ENCODE peak calls at places on chromosomes 12 and 14, in four cellular contexts. U, X, L and V are unnamed samples.

GRCh38 chr12:99521664-99522063 is 125.9 kb upstream of the GARIN6 start:
- DNase-seq in U (no peak), X (no peak), L (no peak), V (no peak)

GRCh38 chr12:4806439-4807115 is 86.4 kb downstream of the GALNT8 start:
- DNase-seq in U (no peak), X (no peak), L (no peak), V (peak)

GRCh38 chr12:99960312-99960711 is 24.4 kb downstream of the ANKS1B start:
- DNase-seq in U (no peak), X (peak), L (no peak), V (no peak)

GRCh38 chr12:20444595-20445170 is 76.3 kb downstream of the PDE3A start:
- DNase-seq in U (no peak), X (no peak), L (no peak), V (no peak)

GRCh38 chr14:57060276-57060956 is 208.3 kb downstream of the EXOC5 start:
- DNase-seq in U (no peak), X (peak), L (no peak), V (peak)

GRCh38 chr14:50794063-50794645 is 36.8 kb downstream of the NIN start:
- DNase-seq in U (no peak), X (no peak), L (no peak), V (no peak)

GRCh38 chr14:57921377-57921776 is 55.5 kb upstream of the SLC35F4 start:
- DNase-seq in U (no peak), X (no peak), L (no peak), V (no peak)

GRCh38 chr14:75831455-75831854 is 150.3 kb downstream of the TGFB3 start:
- DNase-seq in U (no peak), X (peak), L (peak), V (peak)

GRCh38 chr14:100709252-100709955 is 17.3 kb upstream of the DLK1 start:
- DNase-seq in U (no peak), X (peak), L (peak), V (peak)

GRCh38 chr14:70116278-70116677 is 72.5 kb downstream of the SLC8A3 start:
- DNase-seq in U (no peak), X (no peak), L (no peak), V (no peak)

GRCh38 chr12:117118838-117119591 is 19.8 kb upstream of the TESC start:
- DNase-seq in U (no peak), X (no peak), L (no peak), V (no peak)

GRCh38 chr12:20695232-20695631 is at the start of gene SLCO1C1:
- DNase-seq in U (no peak), X (no peak), L (no peak), V (no peak)

GRCh38 chr14:101813171-101813759 is 51.8 kb downstream of the PPP2R5C start:
- DNase-seq in U (no peak), X (no peak), L (no peak), V (no peak)

GRCh38 chr14:92676448-92677086 is 71.9 kb downstream of the LGMN start:
- DNase-seq in U (no peak), X (no peak), L (no peak), V (no peak)

GRCh38 chr12:56709759-56710376 is 15.2 kb downstream of the NACA start:
- DNase-seq in U (no peak), X (no peak), L (no peak), V (no peak)

GRCh38 chr14:68297871-68298468 is 478.4 kb downstream of the RAD51B start:
- DNase-seq in U (no peak), X (peak), L (no peak), V (no peak)

GRCh38 chr12:114692558-114693531 is 8.9 kb upstream of the TBX3 start:
- DNase-seq in U (no peak), X (peak), L (no peak), V (no peak)
- H3K4me3 ChIP-seq in U (peak), X (peak), L (peak), V (peak)

GRCh38 chr12:108594-108993 is 42.0 kb downstream of the IQSEC3 start:
- DNase-seq in U (no peak), X (no peak), L (no peak), V (peak)

GRCh38 chr12:106118-106561 is 39.6 kb downstream of the IQSEC3 start:
- DNase-seq in U (no peak), X (no peak), L (no peak), V (no peak)

GRCh38 chr12:111699-112591 is 45.4 kb downstream of the IQSEC3 start:
- DNase-seq in U (no peak), X (no peak), L (no peak), V (no peak)

GRCh38 chr12:109872-110271 is 43.3 kb downstream of the IQSEC3 start:
- DNase-seq in U (no peak), X (no peak), L (no peak), V (no peak)

GRCh38 chr12:109446-109845 is 42.9 kb downstream of the IQSEC3 start:
- DNase-seq in U (no peak), X (no peak), L (no peak), V (no peak)
- TF ChIP-seq CTCF in U (no peak), X (no peak), L (no peak), V (no peak)

DNA sequence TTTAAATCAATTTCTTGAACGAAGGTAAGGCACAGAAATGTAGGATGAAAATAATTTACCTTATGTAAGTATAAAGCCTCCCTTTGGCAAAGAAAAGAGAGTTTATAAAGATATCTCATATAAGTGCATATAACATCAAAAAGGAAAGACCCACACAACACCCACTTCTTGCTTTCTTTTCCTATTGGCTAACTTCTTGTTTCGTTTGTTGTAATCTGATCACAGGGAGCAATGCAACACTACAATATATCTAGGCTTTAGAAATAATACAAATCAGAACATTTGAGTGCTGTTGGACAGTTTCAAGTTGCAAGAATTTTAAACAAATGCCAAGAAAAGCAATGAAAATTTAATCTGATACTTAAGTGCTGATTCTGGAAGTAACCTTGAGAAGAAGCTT is 1.3 kb downstream of the FGD6 start:
- DNase-seq in U (no peak), X (peak), L (no peak), V (peak)
- H3K4me3 ChIP-seq in U (peak), X (peak), L (peak), V (peak)

DNA sequence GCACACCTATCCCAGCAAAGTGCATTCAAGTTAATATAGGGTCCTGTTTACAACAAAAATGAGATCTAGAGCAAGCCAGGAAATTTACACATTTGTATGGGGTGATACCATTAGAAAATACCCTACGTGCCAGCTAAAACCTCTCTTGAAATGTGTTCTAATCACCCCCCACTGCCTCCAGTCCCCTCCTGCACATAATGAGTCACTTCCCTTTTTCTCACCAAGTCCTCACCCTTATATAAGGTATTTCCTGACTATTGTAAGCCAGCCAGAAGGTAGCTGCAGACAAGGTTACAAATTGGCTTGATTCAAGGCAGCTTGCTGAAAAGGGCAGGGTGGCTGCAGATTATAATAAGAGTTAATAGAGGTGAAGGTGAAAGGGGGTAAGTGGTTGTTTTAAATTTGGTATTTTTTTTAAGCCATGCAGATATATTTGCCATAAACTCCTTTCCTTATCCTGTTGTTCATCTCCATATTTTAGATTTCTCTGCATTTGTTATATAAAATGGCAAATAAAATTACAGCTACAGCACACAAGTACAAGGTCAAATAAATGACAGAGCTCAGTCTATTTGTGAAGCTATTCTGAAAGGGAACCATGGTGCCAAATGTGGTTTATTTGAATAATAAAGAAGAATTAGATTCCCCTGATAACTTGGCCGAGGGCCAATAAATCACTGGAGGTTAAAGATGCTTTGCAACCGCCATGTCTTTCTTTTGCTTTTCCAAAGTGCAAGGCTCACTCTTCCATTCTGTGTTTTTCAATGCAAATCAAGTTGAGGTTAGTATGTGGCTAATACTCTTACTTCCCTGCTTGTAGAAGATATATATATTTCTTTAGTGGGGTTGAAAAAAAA is 385.9 kb downstream of the EGLN3 start:
- DNase-seq in U (no peak), X (peak), L (no peak), V (peak)
- TF ChIP-seq CTCF in U (no peak), X (no peak), L (no peak), V (no peak)

DNA sequence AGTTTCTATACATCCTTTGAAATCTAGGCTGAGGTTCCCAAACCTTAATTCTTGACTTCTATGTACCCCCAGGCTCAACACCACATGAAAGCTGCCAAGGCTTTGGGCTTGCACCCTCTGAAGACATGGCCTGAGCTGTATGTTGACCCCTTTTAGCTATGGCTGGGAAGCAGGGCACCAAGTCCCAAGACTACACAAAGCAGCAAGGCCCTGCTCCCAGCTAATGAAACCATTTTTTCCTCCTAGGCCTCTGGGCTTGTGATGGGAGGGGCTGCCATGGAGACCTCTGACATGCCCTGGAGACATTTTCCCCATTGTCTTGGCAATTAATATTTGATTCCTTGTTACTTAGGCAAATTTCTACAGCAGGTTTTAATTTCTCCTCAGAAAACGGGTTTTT is 207.0 kb downstream of the ADAMTS20 start:
- DNase-seq in U (no peak), X (no peak), L (no peak), V (no peak)
- H3K4me3 ChIP-seq in U (no peak), X (no peak), L (no peak), V (no peak)

DNA sequence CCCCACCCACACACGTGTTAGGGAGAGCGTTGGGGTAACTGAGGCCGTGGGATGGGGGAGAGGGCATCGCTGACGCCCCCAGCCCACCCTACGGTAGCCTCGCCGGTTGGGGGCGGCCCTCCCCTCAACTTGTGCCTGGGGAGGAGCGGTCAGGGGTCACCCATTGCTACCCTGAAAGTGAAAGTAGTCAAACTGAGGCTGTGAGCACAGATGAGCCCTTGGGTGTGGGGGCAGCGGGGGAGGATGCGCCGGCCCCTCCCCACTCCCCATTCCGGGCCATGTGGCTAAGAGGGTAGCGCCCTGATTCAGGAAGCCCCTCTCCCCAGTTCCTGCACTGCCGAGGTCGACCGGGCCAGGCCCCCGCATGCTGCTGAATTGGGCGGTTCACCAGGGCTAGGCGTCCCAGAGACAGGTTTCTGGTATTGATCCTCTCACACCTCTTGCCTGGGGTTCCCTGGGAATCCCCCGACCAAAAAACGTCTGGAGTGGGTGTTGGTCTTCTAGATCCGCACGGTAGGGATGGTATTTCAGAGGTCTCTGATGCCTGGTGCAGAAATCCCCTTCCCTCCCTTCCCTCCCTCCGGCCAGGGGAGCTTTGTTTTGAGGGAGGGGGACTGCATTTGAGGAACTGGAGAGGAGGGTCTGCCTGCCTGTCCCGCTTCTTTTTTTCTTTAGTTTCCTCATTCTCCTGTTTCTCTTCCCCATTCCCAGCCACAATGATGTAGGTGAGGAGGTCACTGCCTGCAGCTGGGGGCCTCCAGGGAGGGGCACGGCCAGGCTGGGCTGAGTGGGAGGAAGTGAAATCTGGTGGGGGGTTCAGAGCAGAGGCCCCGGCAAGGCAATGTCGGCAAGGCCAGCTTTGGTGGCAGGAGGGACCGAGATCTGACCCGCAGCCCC is 999 bp downstream of the SH2B3 start:
- DNase-seq in U (no peak), X (no peak), L (no peak), V (no peak)
- TF ChIP-seq CTCF in U (no peak), X (no peak), L (no peak), V (no peak)

GRCh38 chr12:47900480-47901129 is 4.2 kb downstream of the VDR start:
- DNase-seq in U (no peak), X (peak), L (peak), V (peak)

GRCh38 chr12:47900101-47900479 is 4.7 kb downstream of the VDR start:
- DNase-seq in U (no peak), X (no peak), L (no peak), V (no peak)

GRCh38 chr12:47903151-47903611 is 1.6 kb downstream of the VDR start:
- DNase-seq in U (no peak), X (peak), L (no peak), V (peak)

GRCh38 chr12:47902131-47902639 is 2.6 kb downstream of the VDR start:
- DNase-seq in U (no peak), X (no peak), L (no peak), V (no peak)

DNA sequence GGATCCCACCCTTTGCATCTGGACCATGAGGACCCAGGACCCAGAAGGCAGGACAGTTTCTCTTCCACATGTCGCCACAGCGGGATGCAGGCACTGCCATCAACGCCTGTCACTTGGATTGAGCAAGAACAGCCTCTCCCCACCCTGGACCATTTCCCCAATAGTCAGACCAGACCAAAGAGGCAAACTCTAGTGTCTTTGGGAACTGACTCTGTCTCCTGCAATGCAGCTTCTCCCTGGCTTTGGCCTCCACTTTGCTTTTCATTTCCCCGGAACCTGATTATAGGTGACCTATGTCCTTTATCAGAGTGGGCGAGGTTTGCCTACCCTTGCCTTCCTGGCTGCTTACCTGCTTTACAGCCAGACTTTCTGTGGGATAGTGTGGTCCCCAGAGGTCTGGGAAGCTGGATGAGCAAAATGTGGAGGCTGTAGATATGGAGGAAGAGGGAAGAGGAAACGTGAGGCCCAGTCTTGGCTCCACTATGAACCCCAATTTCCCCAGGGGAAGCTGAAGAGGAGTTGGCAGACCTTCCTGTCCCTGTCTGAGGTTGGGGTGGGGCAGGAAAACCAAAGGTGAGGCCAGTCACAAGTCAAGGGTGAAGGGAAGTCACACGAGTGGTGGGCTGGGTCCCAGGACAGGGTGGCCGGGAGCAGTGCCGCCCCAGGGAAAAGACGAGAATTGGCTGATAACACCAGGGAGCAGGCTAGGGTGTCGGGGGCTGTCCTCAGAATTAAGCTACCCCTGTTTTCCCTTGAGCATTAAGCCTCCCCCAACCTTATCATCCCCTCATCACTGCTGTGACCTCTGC is 3.3 kb downstream of the VDR start:
- DNase-seq in U (no peak), X (no peak), L (no peak), V (no peak)
- H3K4me3 ChIP-seq in U (no peak), X (no peak), L (no peak), V (no peak)